ENCODE peak calls at places on chromosomes 12 and 14, in eight cellular contexts. One of them, this sample, is unnamed.

GRCh38 chr14:60166144-60166543 is 946 bp upstream of the DHRS7 start:
- DNase-seq in AG08396: no peak
- DNase-seq in foreskin fibroblast: no peak
- DNase-seq in adrenal gland: no peak
- DNase-seq in stimulated activated CD4-positive, alpha-beta T cell treated with anti-CD3 and anti-CD28 coated beads, Interleukin-4, amount 100 ng/mL, for 48 hours: no peak
- DNase-seq in epithelial cell of esophagus: no peak
- DNase-seq in DMS 273 treated with DMSO at 0.1 percent for 48 hours: no peak
- DNase-seq in PC-9: no peak
- DNase-seq in this sample: no peak

GRCh38 chr12:18428416-18428815 is 167.1 kb downstream of the PIK3C2G start:
- DNase-seq in AG08396: no peak
- DNase-seq in foreskin fibroblast: no peak
- DNase-seq in adrenal gland: no peak
- DNase-seq in stimulated activated CD4-positive, alpha-beta T cell treated with anti-CD3 and anti-CD28 coated beads, Interleukin-4, amount 100 ng/mL, for 48 hours: no peak
- DNase-seq in epithelial cell of esophagus: peak
- DNase-seq in DMS 273 treated with DMSO at 0.1 percent for 48 hours: no peak
- DNase-seq in PC-9: peak
- DNase-seq in this sample: peak

GRCh38 chr14:38022775-38023174 is 184.9 kb upstream of the SSTR1 start:
- DNase-seq in AG08396: no peak
- DNase-seq in foreskin fibroblast: no peak
- DNase-seq in adrenal gland: no peak
- DNase-seq in stimulated activated CD4-positive, alpha-beta T cell treated with anti-CD3 and anti-CD28 coated beads, Interleukin-4, amount 100 ng/mL, for 48 hours: no peak
- DNase-seq in epithelial cell of esophagus: no peak
- DNase-seq in DMS 273 treated with DMSO at 0.1 percent for 48 hours: no peak
- DNase-seq in PC-9: no peak
- DNase-seq in this sample: no peak

GRCh38 chr12:44827832-44828438 is 48.2 kb downstream of the NELL2 start:
- DNase-seq in AG08396: no peak
- DNase-seq in foreskin fibroblast: no peak
- DNase-seq in adrenal gland: no peak
- DNase-seq in stimulated activated CD4-positive, alpha-beta T cell treated with anti-CD3 and anti-CD28 coated beads, Interleukin-4, amount 100 ng/mL, for 48 hours: no peak
- DNase-seq in epithelial cell of esophagus: no peak
- DNase-seq in DMS 273 treated with DMSO at 0.1 percent for 48 hours: no peak
- DNase-seq in PC-9: no peak
- DNase-seq in this sample: no peak

GRCh38 chr12:101850199-101850598 is 19.4 kb upstream of the GNPTAB start:
- DNase-seq in AG08396: no peak
- DNase-seq in foreskin fibroblast: no peak
- DNase-seq in adrenal gland: no peak
- DNase-seq in stimulated activated CD4-positive, alpha-beta T cell treated with anti-CD3 and anti-CD28 coated beads, Interleukin-4, amount 100 ng/mL, for 48 hours: no peak
- DNase-seq in epithelial cell of esophagus: no peak
- DNase-seq in DMS 273 treated with DMSO at 0.1 percent for 48 hours: no peak
- DNase-seq in PC-9: no peak
- DNase-seq in this sample: no peak

GRCh38 chr12:115383668-115384067 is 699.7 kb upstream of the TBX3 start:
- DNase-seq in AG08396: peak
- DNase-seq in foreskin fibroblast: no peak
- DNase-seq in adrenal gland: peak
- DNase-seq in stimulated activated CD4-positive, alpha-beta T cell treated with anti-CD3 and anti-CD28 coated beads, Interleukin-4, amount 100 ng/mL, for 48 hours: no peak
- DNase-seq in epithelial cell of esophagus: peak
- DNase-seq in DMS 273 treated with DMSO at 0.1 percent for 48 hours: no peak
- DNase-seq in PC-9: peak
- DNase-seq in this sample: peak

GRCh38 chr14:106694638-106695393 is 1168.4 kb downstream of the TMEM121 start:
- DNase-seq in AG08396: no peak
- DNase-seq in foreskin fibroblast: no peak
- DNase-seq in adrenal gland: peak
- DNase-seq in stimulated activated CD4-positive, alpha-beta T cell treated with anti-CD3 and anti-CD28 coated beads, Interleukin-4, amount 100 ng/mL, for 48 hours: peak
- DNase-seq in epithelial cell of esophagus: peak
- DNase-seq in DMS 273 treated with DMSO at 0.1 percent for 48 hours: no peak
- DNase-seq in PC-9: no peak
- DNase-seq in this sample: no peak

GRCh38 chr12:114774181-114774580 is 90.2 kb upstream of the TBX3 start:
- DNase-seq in AG08396: no peak
- DNase-seq in foreskin fibroblast: no peak
- DNase-seq in adrenal gland: peak
- DNase-seq in stimulated activated CD4-positive, alpha-beta T cell treated with anti-CD3 and anti-CD28 coated beads, Interleukin-4, amount 100 ng/mL, for 48 hours: no peak
- DNase-seq in epithelial cell of esophagus: no peak
- DNase-seq in DMS 273 treated with DMSO at 0.1 percent for 48 hours: no peak
- DNase-seq in PC-9: peak
- DNase-seq in this sample: no peak

GRCh38 chr12:39420043-39420442 is 22.9 kb downstream of the KIF21A start:
- DNase-seq in AG08396: no peak
- DNase-seq in foreskin fibroblast: no peak
- DNase-seq in adrenal gland: no peak
- DNase-seq in stimulated activated CD4-positive, alpha-beta T cell treated with anti-CD3 and anti-CD28 coated beads, Interleukin-4, amount 100 ng/mL, for 48 hours: no peak
- DNase-seq in epithelial cell of esophagus: peak
- DNase-seq in DMS 273 treated with DMSO at 0.1 percent for 48 hours: no peak
- DNase-seq in PC-9: no peak
- DNase-seq in this sample: no peak

GRCh38 chr14:50013934-50014333 is 102.4 kb downstream of the VCPKMT start:
- DNase-seq in AG08396: no peak
- DNase-seq in foreskin fibroblast: no peak
- DNase-seq in adrenal gland: no peak
- DNase-seq in stimulated activated CD4-positive, alpha-beta T cell treated with anti-CD3 and anti-CD28 coated beads, Interleukin-4, amount 100 ng/mL, for 48 hours: no peak
- DNase-seq in epithelial cell of esophagus: no peak
- DNase-seq in DMS 273 treated with DMSO at 0.1 percent for 48 hours: no peak
- DNase-seq in PC-9: peak
- DNase-seq in this sample: no peak

GRCh38 chr12:132601171-132601883 is 9.1 kb downstream of the LRCOL1 start:
- DNase-seq in AG08396: no peak
- DNase-seq in foreskin fibroblast: no peak
- DNase-seq in adrenal gland: no peak
- DNase-seq in stimulated activated CD4-positive, alpha-beta T cell treated with anti-CD3 and anti-CD28 coated beads, Interleukin-4, amount 100 ng/mL, for 48 hours: no peak
- DNase-seq in epithelial cell of esophagus: no peak
- DNase-seq in DMS 273 treated with DMSO at 0.1 percent for 48 hours: no peak
- DNase-seq in PC-9: no peak
- DNase-seq in this sample: no peak

GRCh38 chr12:63995512-63995911 is 151.0 kb downstream of the SRGAP1 start:
- DNase-seq in AG08396: no peak
- DNase-seq in foreskin fibroblast: no peak
- DNase-seq in adrenal gland: no peak
- DNase-seq in stimulated activated CD4-positive, alpha-beta T cell treated with anti-CD3 and anti-CD28 coated beads, Interleukin-4, amount 100 ng/mL, for 48 hours: no peak
- DNase-seq in epithelial cell of esophagus: peak
- DNase-seq in DMS 273 treated with DMSO at 0.1 percent for 48 hours: no peak
- DNase-seq in PC-9: no peak
- DNase-seq in this sample: no peak

GRCh38 chr12:104958946-104959841 is 1.1 kb upstream of the SLC41A2 start:
- DNase-seq in AG08396: peak
- DNase-seq in foreskin fibroblast: peak
- DNase-seq in adrenal gland: peak
- DNase-seq in stimulated activated CD4-positive, alpha-beta T cell treated with anti-CD3 and anti-CD28 coated beads, Interleukin-4, amount 100 ng/mL, for 48 hours: no peak
- DNase-seq in epithelial cell of esophagus: no peak
- DNase-seq in DMS 273 treated with DMSO at 0.1 percent for 48 hours: no peak
- DNase-seq in PC-9: peak
- DNase-seq in this sample: peak

GRCh38 chr14:84961637-84962036 is 568.3 kb upstream of the FLRT2 start:
- DNase-seq in AG08396: no peak
- DNase-seq in foreskin fibroblast: no peak
- DNase-seq in adrenal gland: no peak
- DNase-seq in stimulated activated CD4-positive, alpha-beta T cell treated with anti-CD3 and anti-CD28 coated beads, Interleukin-4, amount 100 ng/mL, for 48 hours: no peak
- DNase-seq in epithelial cell of esophagus: no peak
- DNase-seq in DMS 273 treated with DMSO at 0.1 percent for 48 hours: no peak
- DNase-seq in PC-9: no peak
- DNase-seq in this sample: no peak

GRCh38 chr12:127548123-127548553 is 718.8 kb upstream of the TMEM132C start:
- DNase-seq in AG08396: peak
- DNase-seq in foreskin fibroblast: peak
- DNase-seq in adrenal gland: no peak
- DNase-seq in stimulated activated CD4-positive, alpha-beta T cell treated with anti-CD3 and anti-CD28 coated beads, Interleukin-4, amount 100 ng/mL, for 48 hours: no peak
- DNase-seq in epithelial cell of esophagus: no peak
- DNase-seq in DMS 273 treated with DMSO at 0.1 percent for 48 hours: no peak
- DNase-seq in PC-9: no peak
- DNase-seq in this sample: no peak

GRCh38 chr12:130768120-130768519 is 52.0 kb upstream of the RIMBP2 start:
- DNase-seq in AG08396: no peak
- DNase-seq in foreskin fibroblast: no peak
- DNase-seq in adrenal gland: no peak
- DNase-seq in stimulated activated CD4-positive, alpha-beta T cell treated with anti-CD3 and anti-CD28 coated beads, Interleukin-4, amount 100 ng/mL, for 48 hours: no peak
- DNase-seq in epithelial cell of esophagus: peak
- DNase-seq in DMS 273 treated with DMSO at 0.1 percent for 48 hours: no peak
- DNase-seq in PC-9: no peak
- DNase-seq in this sample: peak

GRCh38 chr14:87888136-87888999 is 104.6 kb downstream of the GALC start:
- DNase-seq in AG08396: peak
- DNase-seq in foreskin fibroblast: no peak
- DNase-seq in adrenal gland: peak
- DNase-seq in stimulated activated CD4-positive, alpha-beta T cell treated with anti-CD3 and anti-CD28 coated beads, Interleukin-4, amount 100 ng/mL, for 48 hours: peak
- DNase-seq in epithelial cell of esophagus: peak
- DNase-seq in DMS 273 treated with DMSO at 0.1 percent for 48 hours: no peak
- DNase-seq in PC-9: no peak
- DNase-seq in this sample: no peak

GRCh38 chr12:130761537-130762318 is 45.6 kb upstream of the RIMBP2 start:
- DNase-seq in AG08396: peak
- DNase-seq in foreskin fibroblast: peak
- DNase-seq in adrenal gland: peak
- DNase-seq in stimulated activated CD4-positive, alpha-beta T cell treated with anti-CD3 and anti-CD28 coated beads, Interleukin-4, amount 100 ng/mL, for 48 hours: peak
- DNase-seq in epithelial cell of esophagus: peak
- DNase-seq in DMS 273 treated with DMSO at 0.1 percent for 48 hours: peak
- DNase-seq in PC-9: no peak
- DNase-seq in this sample: peak

GRCh38 chr12:66636771-66637170 is 42.1 kb downstream of the GRIP1 start:
- DNase-seq in AG08396: no peak
- DNase-seq in foreskin fibroblast: no peak
- DNase-seq in adrenal gland: no peak
- DNase-seq in stimulated activated CD4-positive, alpha-beta T cell treated with anti-CD3 and anti-CD28 coated beads, Interleukin-4, amount 100 ng/mL, for 48 hours: no peak
- DNase-seq in epithelial cell of esophagus: no peak
- DNase-seq in DMS 273 treated with DMSO at 0.1 percent for 48 hours: no peak
- DNase-seq in PC-9: no peak
- DNase-seq in this sample: no peak

GRCh38 chr14:98167702-98168101 is 1104.3 kb downstream of the BCL11B start:
- DNase-seq in AG08396: no peak
- DNase-seq in foreskin fibroblast: no peak
- DNase-seq in adrenal gland: no peak
- DNase-seq in stimulated activated CD4-positive, alpha-beta T cell treated with anti-CD3 and anti-CD28 coated beads, Interleukin-4, amount 100 ng/mL, for 48 hours: no peak
- DNase-seq in epithelial cell of esophagus: no peak
- DNase-seq in DMS 273 treated with DMSO at 0.1 percent for 48 hours: no peak
- DNase-seq in PC-9: no peak
- DNase-seq in this sample: no peak

GRCh38 chr14:71411766-71412165 is 504.5 kb downstream of the PCNX1 start:
- DNase-seq in AG08396: no peak
- DNase-seq in foreskin fibroblast: no peak
- DNase-seq in adrenal gland: no peak
- DNase-seq in stimulated activated CD4-positive, alpha-beta T cell treated with anti-CD3 and anti-CD28 coated beads, Interleukin-4, amount 100 ng/mL, for 48 hours: no peak
- DNase-seq in epithelial cell of esophagus: no peak
- DNase-seq in DMS 273 treated with DMSO at 0.1 percent for 48 hours: no peak
- DNase-seq in PC-9: no peak
- DNase-seq in this sample: no peak

GRCh38 chr12:130126023-130126432 is 36.2 kb upstream of the FZD10 start:
- DNase-seq in AG08396: no peak
- DNase-seq in foreskin fibroblast: no peak
- DNase-seq in adrenal gland: no peak
- DNase-seq in stimulated activated CD4-positive, alpha-beta T cell treated with anti-CD3 and anti-CD28 coated beads, Interleukin-4, amount 100 ng/mL, for 48 hours: no peak
- DNase-seq in epithelial cell of esophagus: peak
- DNase-seq in DMS 273 treated with DMSO at 0.1 percent for 48 hours: no peak
- DNase-seq in PC-9: no peak
- DNase-seq in this sample: peak

GRCh38 chr14:26621366-26621765 is 23.5 kb upstream of the NOVA1 start:
- DNase-seq in AG08396: no peak
- DNase-seq in foreskin fibroblast: no peak
- DNase-seq in adrenal gland: no peak
- DNase-seq in stimulated activated CD4-positive, alpha-beta T cell treated with anti-CD3 and anti-CD28 coated beads, Interleukin-4, amount 100 ng/mL, for 48 hours: no peak
- DNase-seq in epithelial cell of esophagus: no peak
- DNase-seq in DMS 273 treated with DMSO at 0.1 percent for 48 hours: no peak
- DNase-seq in PC-9: no peak
- DNase-seq in this sample: peak

GRCh38 chr14:20501346-20501745 is 4.0 kb upstream of the RNASE10 start:
- DNase-seq in AG08396: no peak
- DNase-seq in foreskin fibroblast: peak
- DNase-seq in adrenal gland: no peak
- DNase-seq in stimulated activated CD4-positive, alpha-beta T cell treated with anti-CD3 and anti-CD28 coated beads, Interleukin-4, amount 100 ng/mL, for 48 hours: no peak
- DNase-seq in epithelial cell of esophagus: peak
- DNase-seq in DMS 273 treated with DMSO at 0.1 percent for 48 hours: no peak
- DNase-seq in PC-9: no peak
- DNase-seq in this sample: peak

GRCh38 chr12:25800101-25800500 is 158.4 kb upstream of the RASSF8 start:
- DNase-seq in AG08396: no peak
- DNase-seq in foreskin fibroblast: no peak
- DNase-seq in adrenal gland: no peak
- DNase-seq in stimulated activated CD4-positive, alpha-beta T cell treated with anti-CD3 and anti-CD28 coated beads, Interleukin-4, amount 100 ng/mL, for 48 hours: no peak
- DNase-seq in epithelial cell of esophagus: no peak
- DNase-seq in DMS 273 treated with DMSO at 0.1 percent for 48 hours: no peak
- DNase-seq in PC-9: no peak
- DNase-seq in this sample: no peak

GRCh38 chr12:113299619-113300237 is 35.2 kb downstream of the SLC8B1 start:
- DNase-seq in AG08396: peak
- DNase-seq in foreskin fibroblast: peak
- DNase-seq in adrenal gland: peak
- DNase-seq in stimulated activated CD4-positive, alpha-beta T cell treated with anti-CD3 and anti-CD28 coated beads, Interleukin-4, amount 100 ng/mL, for 48 hours: no peak
- DNase-seq in epithelial cell of esophagus: peak
- DNase-seq in DMS 273 treated with DMSO at 0.1 percent for 48 hours: no peak
- DNase-seq in PC-9: peak
- DNase-seq in this sample: peak

GRCh38 chr14:104295681-104296387 is 157.4 kb downstream of the KIF26A start:
- DNase-seq in AG08396: no peak
- DNase-seq in foreskin fibroblast: no peak
- DNase-seq in adrenal gland: peak
- DNase-seq in stimulated activated CD4-positive, alpha-beta T cell treated with anti-CD3 and anti-CD28 coated beads, Interleukin-4, amount 100 ng/mL, for 48 hours: no peak
- DNase-seq in epithelial cell of esophagus: no peak
- DNase-seq in DMS 273 treated with DMSO at 0.1 percent for 48 hours: no peak
- DNase-seq in PC-9: no peak
- DNase-seq in this sample: no peak

GRCh38 chr12:21989819-21990412 is 48.7 kb upstream of the ABCC9 start:
- DNase-seq in AG08396: peak
- DNase-seq in foreskin fibroblast: no peak
- DNase-seq in adrenal gland: no peak
- DNase-seq in stimulated activated CD4-positive, alpha-beta T cell treated with anti-CD3 and anti-CD28 coated beads, Interleukin-4, amount 100 ng/mL, for 48 hours: no peak
- DNase-seq in epithelial cell of esophagus: peak
- DNase-seq in DMS 273 treated with DMSO at 0.1 percent for 48 hours: no peak
- DNase-seq in PC-9: no peak
- DNase-seq in this sample: peak

GRCh38 chr12:69108024-69108423 is 131.3 kb upstream of the CPSF6 start:
- DNase-seq in AG08396: no peak
- DNase-seq in foreskin fibroblast: no peak
- DNase-seq in adrenal gland: no peak
- DNase-seq in stimulated activated CD4-positive, alpha-beta T cell treated with anti-CD3 and anti-CD28 coated beads, Interleukin-4, amount 100 ng/mL, for 48 hours: no peak
- DNase-seq in epithelial cell of esophagus: no peak
- DNase-seq in DMS 273 treated with DMSO at 0.1 percent for 48 hours: no peak
- DNase-seq in PC-9: no peak
- DNase-seq in this sample: no peak

GRCh38 chr12:98595152-98595988 is 1.9 kb downstream of the SLC25A3 start:
- DNase-seq in AG08396: peak
- DNase-seq in foreskin fibroblast: peak
- DNase-seq in adrenal gland: no peak
- DNase-seq in stimulated activated CD4-positive, alpha-beta T cell treated with anti-CD3 and anti-CD28 coated beads, Interleukin-4, amount 100 ng/mL, for 48 hours: no peak
- DNase-seq in epithelial cell of esophagus: peak
- DNase-seq in DMS 273 treated with DMSO at 0.1 percent for 48 hours: no peak
- DNase-seq in PC-9: peak
- DNase-seq in this sample: peak

This sample was measured in foreskin keratinocyte.